ENCODE peak calls at places on chromosomes 6 and 20, in four cellular contexts. Y, U, X and B are unnamed samples.

GRCh38 chr20:58889334-58890072 is 37.0 kb downstream of the GNAS start:
- DNase-seq in Y (no peak), U (no peak), X (peak), B (peak)

GRCh38 chr6:30101423-30101938 is 11.4 kb downstream of the TRIM31 start:
- DNase-seq in Y (peak), U (no peak), X (peak), B (peak)

GRCh38 chr6:28296520-28297060 is 15.2 kb downstream of the PGBD1 start:
- DNase-seq in Y (no peak), U (no peak), X (no peak), B (no peak)

GRCh38 chr20:58194176-58194796 is 34.2 kb downstream of the ANKRD60 start:
- DNase-seq in Y (no peak), U (no peak), X (no peak), B (no peak)

GRCh38 chr6:113461153-113461897 is 395.8 kb upstream of the MARCKS start:
- DNase-seq in Y (no peak), U (no peak), X (no peak), B (peak)

GRCh38 chr6:143575840-143576498 is 64.4 kb upstream of the FUCA2 start:
- DNase-seq in Y (peak), U (no peak), X (no peak), B (peak)

GRCh38 chr6:18741741-18742140 is 354.6 kb downstream of the RNF144B start:
- DNase-seq in Y (no peak), U (no peak), X (no peak), B (no peak)

GRCh38 chr6:156053626-156054025 is 598.0 kb upstream of the NOX3 start:
- DNase-seq in Y (no peak), U (no peak), X (no peak), B (no peak)

GRCh38 chr6:155245193-155245592 is 18.6 kb upstream of the CLDN20 start:
- DNase-seq in Y (no peak), U (no peak), X (no peak), B (no peak)

GRCh38 chr20:62830251-62830650 is 13.4 kb downstream of the COL9A3 start:
- DNase-seq in Y (no peak), U (no peak), X (no peak), B (no peak)

GRCh38 chr6:37155394-37156312 is 14.3 kb upstream of the PIM1 start:
- DNase-seq in Y (peak), U (no peak), X (no peak), B (no peak)

GRCh38 chr20:49792006-49792405 is 20.6 kb upstream of the SLC9A8 start:
- DNase-seq in Y (no peak), U (no peak), X (peak), B (no peak)

GRCh38 chr20:17854307-17854903 is 114.2 kb downstream of the SNX5 start:
- DNase-seq in Y (peak), U (no peak), X (peak), B (peak)

GRCh38 chr6:392441-393390 is 1.2 kb downstream of the IRF4 start:
- DNase-seq in Y (peak), U (no peak), X (no peak), B (peak)

GRCh38 chr20:61954276-61955021 is 111.2 kb downstream of the TAF4 start:
- DNase-seq in Y (no peak), U (no peak), X (no peak), B (peak)

GRCh38 chr6:30325150-30325872 is 1.4 kb upstream of the TRIM39 start:
- DNase-seq in Y (no peak), U (peak), X (peak), B (no peak)

GRCh38 chr20:47576516-47577033 is 74.9 kb downstream of the NCOA3 start:
- DNase-seq in Y (peak), U (no peak), X (peak), B (peak)

GRCh38 chr6:155040154-155040553 is 45.0 kb downstream of the TIAM2 start:
- DNase-seq in Y (no peak), U (no peak), X (no peak), B (peak)

GRCh38 chr6:42512498-42513042 is 51.3 kb upstream of the UBR2 start:
- DNase-seq in Y (peak), U (no peak), X (no peak), B (peak)

GRCh38 chr6:105174512-105174911 is 5.3 kb downstream of the POPDC3 start:
- DNase-seq in Y (no peak), U (no peak), X (peak), B (no peak)

GRCh38 chr6:132961122-132961521 is 146.8 kb downstream of the RPS12 start:
- DNase-seq in Y (no peak), U (no peak), X (peak), B (no peak)

GRCh38 chr20:9114709-9115108 is 45.8 kb downstream of the PLCB4 start:
- DNase-seq in Y (no peak), U (no peak), X (no peak), B (peak)

GRCh38 chr20:58608096-58608840 is 42.8 kb upstream of the STX16 start:
- DNase-seq in Y (no peak), U (no peak), X (no peak), B (no peak)

GRCh38 chr6:303948-304558 is 11.8 kb downstream of the DUSP22 start:
- DNase-seq in Y (no peak), U (no peak), X (no peak), B (no peak)

GRCh38 chr6:14642842-14643241 is 525.3 kb downstream of the CD83 start:
- DNase-seq in Y (peak), U (no peak), X (no peak), B (no peak)

GRCh38 chr20:25317351-25318075 is 69.6 kb downstream of the PYGB start:
- DNase-seq in Y (no peak), U (no peak), X (no peak), B (peak)

GRCh38 chr20:6473197-6473596 is 294.3 kb upstream of the BMP2 start:
- DNase-seq in Y (peak), U (no peak), X (peak), B (peak)

GRCh38 chr6:163226181-163226835 is 188.2 kb upstream of the QKI start:
- DNase-seq in Y (no peak), U (no peak), X (no peak), B (no peak)

GRCh38 chr20:36180323-36180722 is 25.8 kb downstream of the EPB41L1 start:
- DNase-seq in Y (no peak), U (no peak), X (no peak), B (no peak)

GRCh38 chr6:33508935-33509926 is 54.9 kb downstream of the ZBTB9 start:
- DNase-seq in Y (peak), U (no peak), X (no peak), B (no peak)

GRCh38 chr20:33689973-33690372 is 3.8 kb upstream of the E2F1 start:
- DNase-seq in Y (no peak), U (peak), X (peak), B (no peak)

GRCh38 chr6:106692112-106692822 is 62.9 kb downstream of the QRSL1 start:
- DNase-seq in Y (peak), U (no peak), X (peak), B (peak)

GRCh38 chr6:109715616-109716015 is 24.5 kb downstream of the FIG4 start:
- DNase-seq in Y (no peak), U (no peak), X (no peak), B (no peak)

GRCh38 chr6:125780540-125781306 is 10.0 kb upstream of the NCOA7 start:
- DNase-seq in Y (peak), U (no peak), X (peak), B (peak)

GRCh38 chr20:32902456-32903420 is 44.0 kb downstream of the EFCAB8 start:
- DNase-seq in Y (peak), U (peak), X (peak), B (peak)

GRCh38 chr6:27091661-27092315 is 155.7 kb upstream of the PRSS16 start:
- DNase-seq in Y (peak), U (no peak), X (peak), B (peak)

GRCh38 chr6:53492860-53493634 is 51.9 kb downstream of the GCLC start:
- DNase-seq in Y (peak), U (no peak), X (peak), B (peak)

GRCh38 chr6:22368794-22369193 is 72.0 kb upstream of the PRL start:
- DNase-seq in Y (no peak), U (no peak), X (no peak), B (no peak)

GRCh38 chr20:54113553-54113952 is 43.2 kb upstream of the BCAS1 start:
- DNase-seq in Y (no peak), U (no peak), X (no peak), B (no peak)

GRCh38 chr20:59435496-59435895 is 135.1 kb downstream of the EDN3 start:
- DNase-seq in Y (no peak), U (no peak), X (no peak), B (peak)